ENCODE peak calls at places on chromosomes 5 and 9, in four cellular contexts. U is BJ, K is Panc1, G is GM13977. F is an unnamed sample.

GRCh38 chr9:88583901-88584596 is 49.1 kb downstream of the NXNL2 start:
- DNase-seq in U (peak), K (no peak), G (no peak), F (peak)

GRCh38 chr5:178121450-178122276 is 8.3 kb downstream of the N4BP3 start:
- DNase-seq in K (no peak), U (no peak), G (no peak), F (peak)

GRCh38 chr5:149448831-149449714 is 70.0 kb upstream of the IL17B start:
- DNase-seq in U (no peak), G (no peak), K (no peak), F (peak)

GRCh38 chr9:96204853-96205252 is 97.1 kb downstream of the HSD17B3 start:
- DNase-seq in K (no peak), G (no peak), U (no peak), F (no peak)

GRCh38 chr9:86655147-86655546 is 292.2 kb downstream of the GAS1 start:
- DNase-seq in U (no peak), K (no peak), G (no peak), F (no peak)

GRCh38 chr5:95141141-95141540 is 143.8 kb downstream of the MCTP1 start:
- DNase-seq in U (no peak), K (no peak), G (no peak), F (no peak)

GRCh38 chr9:137379761-137380161 is 43.2 kb downstream of the EXD3 start:
- DNase-seq in G (no peak), U (no peak), K (no peak), F (no peak)

GRCh38 chr5:157286761-157287211 is 20.9 kb downstream of the CYFIP2 start:
- DNase-seq in K (no peak), G (no peak), U (no peak), F (no peak)

GRCh38 chr9:137759649-137760321 is 117.8 kb upstream of the CACNA1B start:
- DNase-seq in U (no peak), K (no peak), G (no peak), F (no peak)

GRCh38 chr9:137891588-137892423 is 14.2 kb downstream of the CACNA1B start:
- DNase-seq in K (no peak), G (no peak), U (no peak), F (no peak)

GRCh38 chr9:77534376-77535057 is 113.6 kb downstream of the GNA14 start:
- DNase-seq in G (no peak), K (no peak), U (no peak), F (no peak)

GRCh38 chr9:89116064-89116817 is 62.4 kb downstream of the SHC3 start:
- DNase-seq in K (no peak), G (no peak), U (peak), F (peak)

GRCh38 chr5:80026841-80027240 is 8.3 kb upstream of the THBS4 start:
- DNase-seq in K (no peak), G (no peak), U (no peak), F (no peak)

GRCh38 chr5:179270581-179271300 is 74.5 kb downstream of the ADAMTS2 start:
- DNase-seq in K (no peak), G (no peak), U (peak), F (peak)

GRCh38 chr5:82365744-82366228 is 87.6 kb upstream of the RPS23 start:
- DNase-seq in G (no peak), U (no peak), K (no peak), F (peak)

GRCh38 chr5:127871448-127872153 is 168.4 kb downstream of the CCDC192 start:
- DNase-seq in U (no peak), G (no peak), K (no peak), F (no peak)

GRCh38 chr5:72171667-72172066 is 64.4 kb downstream of the MAP1B start:
- DNase-seq in G (no peak), U (no peak), K (no peak), F (no peak)

GRCh38 chr5:144332265-144332664 is 161.6 kb downstream of the KCTD16 start:
- DNase-seq in G (no peak), U (no peak), K (no peak), F (no peak)

GRCh38 chr9:87336914-87337333 is 160.7 kb upstream of the DAPK1 start:
- DNase-seq in G (peak), K (peak), U (no peak), F (peak)